ENCODE peak calls at places on chromosomes 16 and 17, in seven cellular contexts. V, F, N, I, Z, C and E are unnamed samples.
A peak's percentile ranks its signal among the peaks of the same experiment; 100 is the strongest.

GRCh38 chr16:15976929-15977637 is 27.7 kb downstream of the ABCC1 start:
- DNase-seq in V (peak; percentile 32), F (no peak), N (no peak), I (no peak), Z (no peak), C (no peak), E (no peak)

GRCh38 chr16:27237229-27238015 is 31.1 kb downstream of the NSMCE1 start:
- DNase-seq in V (no peak), F (no peak), N (peak; percentile 62), I (peak; percentile 76), Z (peak; percentile 48), C (no peak), E (no peak)

GRCh38 chr16:20851601-20852000 is 45.3 kb downstream of the REXO5 start:
- DNase-seq in V (peak; percentile 88), F (no peak), N (no peak), I (no peak), Z (no peak), C (no peak), E (no peak)

GRCh38 chr17:49836111-49837030 is 11.5 kb downstream of the TAC4 start:
- DNase-seq in V (peak; percentile 28), F (peak; percentile 49), N (no peak), I (no peak), Z (no peak), C (no peak), E (no peak)

GRCh38 chr16:57341062-57341440 is 17.5 kb upstream of the CCL22 start:
- DNase-seq in V (no peak), F (no peak), N (no peak), I (peak; percentile 65), Z (no peak), C (no peak), E (no peak)

GRCh38 chr16:74465281-74465680 is 44.0 kb upstream of the CLEC18B start:
- DNase-seq in V (no peak), F (no peak), N (no peak), I (no peak), Z (no peak), C (no peak), E (no peak)

GRCh38 chr16:66250686-66251405 is 115.6 kb upstream of the CDH5 start:
- DNase-seq in V (peak; percentile 44), F (no peak), N (no peak), I (no peak), Z (no peak), C (no peak), E (peak; percentile 8)

GRCh38 chr16:56426585-56426984 is 1.2 kb upstream of the AMFR start:
- DNase-seq in V (no peak), F (no peak), N (no peak), I (no peak), Z (no peak), C (no peak), E (no peak)

GRCh38 chr17:47869114-47869513 is 18.2 kb upstream of the SP6 start:
- DNase-seq in V (no peak), F (no peak), N (no peak), I (no peak), Z (no peak), C (no peak), E (no peak)

GRCh38 chr17:57463103-57463885 is 207.0 kb downstream of the MSI2 start:
- DNase-seq in V (peak; percentile 52), F (no peak), N (no peak), I (peak; percentile 97), Z (no peak), C (no peak), E (no peak)

GRCh38 chr17:77930780-77931768 is 27.4 kb upstream of the TNRC6C start:
- DNase-seq in V (no peak), F (no peak), N (no peak), I (no peak), Z (no peak), C (no peak), E (no peak)

GRCh38 chr16:81216706-81217105 is 21.8 kb upstream of the BCO1 start:
- DNase-seq in V (no peak), F (no peak), N (no peak), I (no peak), Z (no peak), C (no peak), E (no peak)

GRCh38 chr16:86110726-86111125 is 211.8 kb downstream of the IRF8 start:
- DNase-seq in V (no peak), F (no peak), N (no peak), I (no peak), Z (no peak), C (no peak), E (no peak)

GRCh38 chr17:73625975-73626706 is 18.1 kb downstream of the SDK2 start:
- DNase-seq in V (peak; percentile 6), F (no peak), N (no peak), I (no peak), Z (no peak), C (no peak), E (no peak)

GRCh38 chr17:79720705-79721295 is 9.9 kb upstream of the ENPP7 start:
- DNase-seq in V (no peak), F (no peak), N (no peak), I (no peak), Z (no peak), C (no peak), E (no peak)

GRCh38 chr16:48110982-48111381 is 44.8 kb downstream of the ABCC12 start:
- DNase-seq in V (no peak), F (no peak), N (no peak), I (no peak), Z (no peak), C (no peak), E (no peak)

GRCh38 chr17:17904171-17905035 is 67.6 kb upstream of the SREBF1 start:
- DNase-seq in V (no peak), F (no peak), N (no peak), I (no peak), Z (no peak), C (no peak), E (no peak)

GRCh38 chr16:24721830-24722238 is 7.6 kb upstream of the TNRC6A start:
- DNase-seq in V (no peak), F (no peak), N (peak; percentile 9), I (no peak), Z (no peak), C (no peak), E (no peak)

GRCh38 chr17:80845121-80845862 is 146.3 kb upstream of the CHMP6 start:
- DNase-seq in V (no peak), F (no peak), N (no peak), I (no peak), Z (no peak), C (no peak), E (no peak)

GRCh38 chr17:1714980-1715802 is 5.0 kb upstream of the TLCD2 start:
- DNase-seq in V (peak; percentile 100), F (no peak), N (peak; percentile 50), I (no peak), Z (no peak), C (peak; percentile 43), E (no peak)

GRCh38 chr16:75038036-75038959 is 39.5 kb downstream of the ZNRF1 start:
- DNase-seq in V (peak; percentile 97), F (no peak), N (no peak), I (no peak), Z (no peak), C (no peak), E (no peak)

GRCh38 chr17:78852709-78853111 is 12.1 kb upstream of the USP36 start:
- DNase-seq in V (no peak), F (no peak), N (no peak), I (peak; percentile 43), Z (no peak), C (no peak), E (no peak)

GRCh38 chr17:8444506-8444905 is 8.8 kb downstream of the NDEL1 start:
- DNase-seq in V (no peak), F (no peak), N (no peak), I (no peak), Z (no peak), C (no peak), E (no peak)

GRCh38 chr16:89685916-89686315 is 573 bp upstream of the CDK10 start:
- DNase-seq in V (no peak), F (no peak), N (no peak), I (no peak), Z (no peak), C (no peak), E (no peak)

GRCh38 chr17:30234954-30235353 is 543 bp downstream of the SLC6A4 start:
- DNase-seq in V (no peak), F (no peak), N (no peak), I (peak; percentile 87), Z (no peak), C (no peak), E (peak; percentile 42)

GRCh38 chr17:57577751-57578607 is 167.1 kb downstream of the CCDC182 start:
- DNase-seq in V (peak; percentile 61), F (peak; percentile 61), N (no peak), I (no peak), Z (no peak), C (no peak), E (no peak)

GRCh38 chr16:3752984-3753383 is 35.7 kb upstream of the TRAP1 start:
- DNase-seq in V (peak; percentile 24), F (no peak), N (no peak), I (no peak), Z (no peak), C (no peak), E (no peak)